ENCODE peak calls at places on chromosomes 2 and 18, in five cellular contexts. L, B, U, N and P are unnamed samples.

GRCh38 chr2:126907671-126908070 is 9.0 kb downstream of the TEX51 start:
- DNase-seq in U (no peak), N (no peak), B (no peak), L (no peak), P (no peak)

GRCh38 chr2:136132840-136133570 is 15.1 kb upstream of the CXCR4 start:
- DNase-seq in B (no peak), N (no peak), L (no peak), U (no peak), P (no peak)

GRCh38 chr2:238061310-238062202 is 755 bp downstream of the SCLY start:
- DNase-seq in L (peak; percentile 2), U (peak; percentile 27), B (peak; percentile 27), N (no peak), P (no peak)

GRCh38 chr2:156320491-156320896 is 12.0 kb downstream of the NR4A2 start:
- DNase-seq in L (no peak), N (no peak), B (peak; percentile 46), U (peak; percentile 58), P (no peak)

GRCh38 chr2:100119235-100119634 is 23.2 kb downstream of the AFF3 start:
- DNase-seq in B (peak; percentile 56), N (no peak), U (no peak), L (no peak), P (no peak)

GRCh38 chr2:127810156-127810636 is 775 bp downstream of the WDR33 start:
- DNase-seq in U (no peak), N (no peak), B (peak; percentile 15), L (no peak), P (no peak)

GRCh38 chr18:55422456-55423185 is 165.4 kb downstream of the TCF4 start:
- DNase-seq in L (no peak), U (no peak), N (no peak), B (no peak), P (no peak)

GRCh38 chr2:219278655-219279150 is 463 bp upstream of the DNAJB2 start:
- DNase-seq in N (no peak), L (no peak), U (no peak), B (no peak), P (no peak)